ENCODE peak calls at places on chromosome 7, in four cellular contexts. O is hippocampal formation, R is D341Med, U is AG08396. M is an unnamed sample.

GRCh38 chr7:49775065-49775948 is 1.9 kb downstream of the VWC2 start:
- DNase-seq in R (peak; percentile 37), U (no peak), O (no peak), M (no peak)

GRCh38 chr7:70712942-70713341 is 419.0 kb upstream of the GALNT17 start:
- DNase-seq in R (no peak), U (no peak), O (no peak), M (no peak)

GRCh38 chr7:87499494-87499893 is 24.0 kb upstream of the ABCB4 start:
- DNase-seq in O (no peak), U (no peak), R (no peak), M (no peak)

GRCh38 chr7:134613623-134614347 is 32.9 kb upstream of the BPGM start:
- DNase-seq in R (no peak), U (peak; percentile 68), O (no peak), M (no peak)

GRCh38 chr7:106339513-106340246 is 54.9 kb upstream of the NAMPT start:
- DNase-seq in O (no peak), U (no peak), R (no peak), M (no peak)

GRCh38 chr7:103936558-103936957 is 52.9 kb downstream of the RELN start:
- DNase-seq in U (no peak), R (no peak), O (no peak), M (no peak)

GRCh38 chr7:96178581-96178980 is 143.3 kb downstream of the SLC25A13 start:
- DNase-seq in O (no peak), R (no peak), U (no peak), M (no peak)

GRCh38 chr7:9600974-9601373 is 1167.6 kb downstream of the NXPH1 start:
- DNase-seq in O (no peak), U (no peak), R (no peak), M (no peak)

GRCh38 chr7:76281006-76281705 is 21.3 kb upstream of the HSPB1 start:
- DNase-seq in O (no peak), R (peak; percentile 71), U (peak; percentile 36), M (no peak)

GRCh38 chr7:127551941-127552340 is 33.5 kb downstream of the GCC1 start:
- DNase-seq in U (no peak), R (no peak), O (no peak), M (no peak)

GRCh38 chr7:50047716-50048115 is 45.3 kb downstream of the ZPBP start:
- DNase-seq in R (no peak), O (no peak), U (no peak), M (no peak)

GRCh38 chr7:46854958-46855473 is 726.9 kb downstream of the TNS3 start:
- DNase-seq in U (peak; percentile 12), O (no peak), R (no peak), M (no peak)

GRCh38 chr7:125450749-125451148 is 521.1 kb upstream of the POT1 start:
- DNase-seq in U (no peak), O (no peak), R (no peak), M (no peak)

GRCh38 chr7:34277016-34277800 is 371.9 kb downstream of the BMPER start:
- DNase-seq in O (no peak), R (no peak), U (no peak), M (no peak)

GRCh38 chr7:155007947-155008346 is 5.0 kb upstream of the PAXIP1 start:
- DNase-seq in U (no peak), O (no peak), R (peak; percentile 39), M (no peak)

GRCh38 chr7:73341877-73342276 is 13.9 kb downstream of the FKBP6 start:
- DNase-seq in O (no peak), U (peak; percentile 90), R (no peak), M (no peak)

GRCh38 chr7:43039346-43039745 is 73.1 kb upstream of the HECW1 start:
- DNase-seq in R (no peak), U (no peak), O (no peak), M (no peak)

GRCh38 chr7:88256906-88257305 is 37.1 kb upstream of the SRI start:
- DNase-seq in R (no peak), O (no peak), U (no peak), M (no peak)

GRCh38 chr7:155878674-155879073 is 66.4 kb upstream of the SHH start:
- DNase-seq in O (no peak), U (no peak), R (no peak), M (no peak)

GRCh38 chr7:70165477-70166170 is 567.3 kb downstream of the AUTS2 start:
- DNase-seq in U (no peak), O (no peak), R (no peak), M (no peak)

GRCh38 chr7:101121996-101122932 is 4.6 kb upstream of the SERPINE1 start:
- DNase-seq in O (no peak), U (peak; percentile 84), R (no peak), M (peak; percentile 90)

GRCh38 chr7:81210092-81211064 is 291.5 kb upstream of the SEMA3C start:
- DNase-seq in R (no peak), O (no peak), U (peak; percentile 23), M (no peak)

GRCh38 chr7:94294471-94295131 is 100.1 kb upstream of the COL1A2 start:
- DNase-seq in O (no peak), R (no peak), U (no peak), M (no peak)

GRCh38 chr7:45189151-45189970 is 31.8 kb downstream of the RAMP3 start:
- DNase-seq in O (no peak), U (no peak), R (no peak), M (no peak)

GRCh38 chr7:50858528-50859245 is 76.0 kb upstream of the GRB10 start:
- DNase-seq in U (no peak), O (no peak), R (no peak), M (no peak)

GRCh38 chr7:135757719-135758411 is 9.3 kb upstream of the FAM180A start:
- DNase-seq in U (peak; percentile 47), O (no peak), R (no peak), M (peak; percentile 90)

GRCh38 chr7:4809091-4809591 is 33.7 kb downstream of the AP5Z1 start:
- DNase-seq in R (no peak), O (no peak), U (no peak), M (no peak)

M was measured in ascending aorta.